ENCODE peak calls at places on chromosomes 1 and 21, in six cellular contexts. J is naive thymus-derived CD4-positive, alpha-beta T cell; N is activated CD4-positive, alpha-beta T cell treated with anti-CD3 and anti-CD28 coated beads, Interleukin-2, amount 50 U/mL, for 24 hours; E is HCEC 1CT; S is cortex of kidney; V is RWPE1. C is an unnamed sample.
A peak's percentile ranks its signal among the peaks of the same experiment; 100 is the strongest.

GRCh38 chr1:54792686-54793282 is 8.3 kb downstream of the TTC22 start:
- DNase-seq in J (no peak), S (no peak), E (no peak), N (no peak), V (no peak), C (no peak)

GRCh38 chr1:183022202-183023145 is 746 bp upstream of the LAMC1 start:
- DNase-seq in N (no peak), S (no peak), E (peak; percentile 97), J (peak; percentile 20), V (peak; percentile 80), C (peak; percentile 95)

GRCh38 chr1:153100241-153100640 is 5.9 kb upstream of the SPRR2E start:
- DNase-seq in E (peak; percentile 51), S (no peak), V (peak; percentile 49), J (no peak), N (no peak), C (peak; percentile 83)

GRCh38 chr1:220239945-220240344 is 32.3 kb downstream of the RAB3GAP2 start:
- DNase-seq in E (no peak), J (no peak), V (no peak), N (no peak), S (no peak), C (no peak)

GRCh38 chr1:110007045-110007444 is 22.5 kb downstream of the AHCYL1 start:
- DNase-seq in S (no peak), E (no peak), J (no peak), V (no peak), N (no peak), C (no peak)

GRCh38 chr21:14886001-14886400 is 178.8 kb downstream of the NRIP1 start:
- DNase-seq in S (no peak), V (no peak), E (no peak), J (no peak), N (no peak), C (no peak)

GRCh38 chr1:50973875-50974617 is 4.0 kb downstream of the CDKN2C start:
- DNase-seq in E (no peak), N (no peak), J (no peak), S (no peak), V (no peak), C (no peak)

GRCh38 chr21:27776925-27777553 is 810.2 kb upstream of the ADAMTS5 start:
- DNase-seq in J (no peak), V (no peak), E (no peak), N (no peak), S (no peak), C (no peak)

GRCh38 chr1:231460614-231461013 is 38.5 kb upstream of the EGLN1 start:
- DNase-seq in E (no peak), N (peak; percentile 4), S (no peak), V (no peak), J (peak; percentile 53), C (no peak)

GRCh38 chr1:173276922-173277800 is 70.0 kb upstream of the TNFSF4 start:
- DNase-seq in J (no peak), N (no peak), V (no peak), E (no peak), S (no peak), C (no peak)

GRCh38 chr1:172746091-172746949 is 87.4 kb downstream of the FASLG start:
- DNase-seq in J (peak; percentile 71), S (no peak), E (peak; percentile 99), V (peak; percentile 84), N (no peak), C (peak; percentile 94)

GRCh38 chr1:201396859-201397464 is 2.2 kb downstream of the LAD1 start:
- DNase-seq in J (no peak), S (peak; percentile 14), N (no peak), V (peak; percentile 93), E (no peak), C (no peak)

GRCh38 chr1:18948913-18949688 is 7.4 kb downstream of the IFFO2 start:
- DNase-seq in S (no peak), V (no peak), J (no peak), N (no peak), E (peak; percentile 65), C (no peak)

GRCh38 chr1:212132040-212132439 is 96.5 kb downstream of the DTL start:
- DNase-seq in E (no peak), V (no peak), S (no peak), J (no peak), N (no peak), C (no peak)

GRCh38 chr1:3415260-3415952 is 39.1 kb upstream of the ARHGEF16 start:
- DNase-seq in J (no peak), E (no peak), N (no peak), S (no peak), V (no peak), C (no peak)

GRCh38 chr1:30675761-30676160 is 47.6 kb downstream of the MATN1 start:
- DNase-seq in N (no peak), V (peak; percentile 26), E (peak; percentile 90), J (no peak), S (no peak), C (no peak)

GRCh38 chr1:243943671-243944428 is 93.8 kb upstream of the AKT3 start:
- DNase-seq in E (no peak), V (no peak), J (no peak), N (no peak), S (no peak), C (no peak)

GRCh38 chr1:98276514-98276913 is 355.7 kb upstream of the DPYD start:
- DNase-seq in N (no peak), S (no peak), E (no peak), J (no peak), V (no peak), C (no peak)

GRCh38 chr1:29833596-29833995 is 597.3 kb downstream of the PTPRU start:
- DNase-seq in J (no peak), V (no peak), S (no peak), E (no peak), N (no peak), C (no peak)

GRCh38 chr1:150874455-150875196 is 1.8 kb downstream of the ARNT start:
- DNase-seq in N (no peak), V (no peak), S (no peak), E (no peak), J (no peak), C (no peak)

GRCh38 chr1:153888518-153888917 is 34.3 kb downstream of the GATAD2B start:
- DNase-seq in J (no peak), N (no peak), E (no peak), V (no peak), S (no peak), C (no peak)

GRCh38 chr1:201299968-201300367 is 16.7 kb downstream of the PKP1 start:
- DNase-seq in S (no peak), E (no peak), V (peak; percentile 97), J (no peak), N (no peak), C (no peak)

GRCh38 chr1:183000563-183000962 is 22.7 kb upstream of the LAMC1 start:
- DNase-seq in V (no peak), N (no peak), S (no peak), J (no peak), E (no peak), C (no peak)

GRCh38 chr1:10819198-10819901 is 22.9 kb upstream of the CASZ1 start:
- DNase-seq in E (no peak), V (no peak), S (no peak), J (no peak), N (no peak), C (no peak)

GRCh38 chr1:203306970-203307541 is 1.7 kb downstream of the BTG2 start:
- DNase-seq in S (no peak), N (no peak), V (no peak), E (no peak), J (peak; percentile 56), C (no peak)

GRCh38 chr1:42822833-42823392 is 5.7 kb upstream of the SVBP start:
- DNase-seq in S (no peak), E (peak; percentile 25), N (no peak), J (no peak), V (no peak), C (no peak)

GRCh38 chr1:31715097-31715872 is 11.5 kb upstream of the COL16A1 start:
- DNase-seq in J (no peak), V (peak; percentile 66), S (no peak), N (no peak), E (peak; percentile 95), C (peak; percentile 84)

C was measured in RKO.